ENCODE peak calls at places on chromosome 4, in four cellular contexts. One of them, this sample, is unnamed.
A peak's percentile ranks its signal among the peaks of the same experiment; 100 is the strongest.

GRCh38 chr4:146059865-146060264 is 115.7 kb upstream of the LSM6 start:
- DNase-seq in H1: no peak
- DNase-seq in HepG2: no peak
- DNase-seq in GM12878: peak; percentile 84
- DNase-seq in this sample: no peak

GRCh38 chr4:40438384-40439026 is 103.4 kb downstream of the CHRNA9 start:
- DNase-seq in GM12878: no peak
- DNase-seq in HepG2: no peak
- DNase-seq in H1: no peak
- DNase-seq in this sample: no peak

GRCh38 chr4:16550488-16550980 is 324.3 kb upstream of the TAPT1 start:
- DNase-seq in GM12878: no peak
- DNase-seq in H1: no peak
- DNase-seq in HepG2: no peak
- DNase-seq in this sample: no peak

GRCh38 chr4:45183905-45184304 is 457.5 kb upstream of the GNPDA2 start:
- DNase-seq in HepG2: no peak
- DNase-seq in H1: no peak
- DNase-seq in GM12878: no peak
- DNase-seq in this sample: no peak

GRCh38 chr4:178316211-178316610 is 874.0 kb upstream of the AGA start:
- DNase-seq in GM12878: no peak
- DNase-seq in HepG2: no peak
- DNase-seq in H1: no peak
- DNase-seq in this sample: no peak

GRCh38 chr4:180407273-180407885 is 1835.8 kb upstream of the TENM3 start:
- DNase-seq in H1: no peak
- DNase-seq in HepG2: no peak
- DNase-seq in GM12878: no peak
- DNase-seq in this sample: no peak

GRCh38 chr4:110033994-110034393 is 121.3 kb downstream of the EGF start:
- DNase-seq in H1: no peak
- DNase-seq in GM12878: peak; percentile 63
- DNase-seq in HepG2: no peak
- DNase-seq in this sample: no peak

GRCh38 chr4:173252024-173252935 is 81.9 kb downstream of the HMGB2 start:
- DNase-seq in H1: no peak
- DNase-seq in GM12878: peak; percentile 68
- DNase-seq in HepG2: peak; percentile 22
- DNase-seq in this sample: no peak

GRCh38 chr4:151153585-151153984 is 54.2 kb downstream of the RPS3A start:
- DNase-seq in H1: no peak
- DNase-seq in HepG2: no peak
- DNase-seq in GM12878: no peak
- DNase-seq in this sample: no peak

GRCh38 chr4:105895609-105896460 is 564 bp downstream of the NPNT start:
- DNase-seq in HepG2: no peak
- DNase-seq in GM12878: no peak
- DNase-seq in H1: no peak
- DNase-seq in this sample: no peak

GRCh38 chr4:175954685-175955084 is 111.0 kb upstream of the WDR17 start:
- DNase-seq in GM12878: no peak
- DNase-seq in H1: no peak
- DNase-seq in HepG2: no peak
- DNase-seq in this sample: no peak

GRCh38 chr4:183888564-183888963 is 16.5 kb upstream of the STOX2 start:
- DNase-seq in H1: no peak
- DNase-seq in HepG2: no peak
- DNase-seq in GM12878: no peak
- DNase-seq in this sample: no peak

GRCh38 chr4:174757736-174758135 is 71.3 kb downstream of the GLRA3 start:
- DNase-seq in H1: no peak
- DNase-seq in HepG2: no peak
- DNase-seq in GM12878: no peak
- DNase-seq in this sample: no peak

GRCh38 chr4:79367111-79367510 is 40.9 kb downstream of the GK2 start:
- DNase-seq in HepG2: no peak
- DNase-seq in GM12878: no peak
- DNase-seq in H1: no peak
- DNase-seq in this sample: no peak

GRCh38 chr4:176755624-176756023 is 37.1 kb downstream of the VEGFC start:
- DNase-seq in H1: no peak
- DNase-seq in GM12878: no peak
- DNase-seq in HepG2: no peak
- DNase-seq in this sample: no peak

GRCh38 chr4:42855779-42856178 is 36.7 kb upstream of the GRXCR1 start:
- DNase-seq in GM12878: no peak
- DNase-seq in HepG2: no peak
- DNase-seq in H1: no peak
- DNase-seq in this sample: no peak

GRCh38 chr4:187006189-187006618 is 282.5 kb upstream of the FAT1 start:
- DNase-seq in HepG2: no peak
- DNase-seq in H1: no peak
- DNase-seq in GM12878: no peak
- DNase-seq in this sample: no peak

GRCh38 chr4:148575577-148575976 is 133.4 kb upstream of the NR3C2 start:
- DNase-seq in GM12878: no peak
- DNase-seq in HepG2: no peak
- DNase-seq in H1: no peak
- DNase-seq in this sample: no peak

GRCh38 chr4:120874792-120875774 is 47.4 kb downstream of the PRDM5 start:
- DNase-seq in H1: no peak
- DNase-seq in HepG2: no peak
- DNase-seq in GM12878: no peak
- DNase-seq in this sample: no peak

GRCh38 chr4:73998040-73999011 is at the start of gene CXCL5:
- DNase-seq in H1: peak; percentile 67
- DNase-seq in HepG2: no peak
- DNase-seq in GM12878: no peak
- DNase-seq in this sample: no peak

GRCh38 chr4:59200992-59201391 is 1999.1 kb upstream of the ADGRL3 start:
- DNase-seq in GM12878: no peak
- DNase-seq in H1: no peak
- DNase-seq in HepG2: no peak
- DNase-seq in this sample: no peak

GRCh38 chr4:98557497-98557896 is 100.9 kb downstream of the TSPAN5 start:
- DNase-seq in HepG2: no peak
- DNase-seq in H1: no peak
- DNase-seq in GM12878: no peak
- DNase-seq in this sample: no peak

GRCh38 chr4:2842667-2843022 is 999 bp upstream of the ADD1 start:
- DNase-seq in H1: no peak
- DNase-seq in HepG2: no peak
- DNase-seq in GM12878: no peak
- DNase-seq in this sample: no peak

GRCh38 chr4:168337550-168337940 is 19.0 kb upstream of the DDX60 start:
- DNase-seq in HepG2: no peak
- DNase-seq in GM12878: no peak
- DNase-seq in H1: no peak
- DNase-seq in this sample: no peak

GRCh38 chr4:155571184-155571944 is 95.3 kb upstream of the GUCY1A1 start:
- DNase-seq in GM12878: no peak
- DNase-seq in H1: no peak
- DNase-seq in HepG2: no peak
- DNase-seq in this sample: no peak

GRCh38 chr4:107258359-107258758 is 222.2 kb upstream of the DKK2 start:
- DNase-seq in HepG2: no peak
- DNase-seq in H1: no peak
- DNase-seq in GM12878: no peak
- DNase-seq in this sample: no peak

GRCh38 chr4:113919611-113920010 is 59.8 kb downstream of the ARSJ start:
- DNase-seq in H1: no peak
- DNase-seq in HepG2: no peak
- DNase-seq in GM12878: no peak
- DNase-seq in this sample: no peak
- TF ChIP-seq SUZ12 in H1: no peak
- TF ChIP-seq SUZ12 in HepG2: no peak
- TF ChIP-seq SUZ12 in GM12878: no peak
- TF ChIP-seq SUZ12 in this sample: no peak

GRCh38 chr4:75557696-75558095 is 1.8 kb downstream of the ODAPH start:
- DNase-seq in GM12878: no peak
- DNase-seq in HepG2: no peak
- DNase-seq in H1: no peak
- DNase-seq in this sample: no peak

GRCh38 chr4:75552452-75552851 is 3.4 kb upstream of the ODAPH start:
- DNase-seq in GM12878: no peak
- DNase-seq in H1: no peak
- DNase-seq in HepG2: no peak
- DNase-seq in this sample: no peak

GRCh38 chr4:75555294-75556164 is at the start of gene ODAPH:
- DNase-seq in HepG2: no peak
- DNase-seq in H1: no peak
- DNase-seq in GM12878: peak; percentile 42
- DNase-seq in this sample: peak; percentile 36
- H3K9ac ChIP-seq in HepG2: no peak within 1 kb of the TSS
- H3K9ac ChIP-seq in H1: no peak within 1 kb of the TSS
- H3K9ac ChIP-seq in GM12878: no peak within 1 kb of the TSS
- H3K9ac ChIP-seq in this sample: no peak within 1 kb of the TSS

GRCh38 chr4:137471895-137472294 is 60.4 kb downstream of the PCDH18 start:
- DNase-seq in HepG2: no peak
- DNase-seq in H1: no peak
- DNase-seq in GM12878: no peak
- DNase-seq in this sample: no peak

GRCh38 chr4:137471461-137471860 is 60.8 kb downstream of the PCDH18 start:
- DNase-seq in HepG2: no peak
- DNase-seq in GM12878: no peak
- DNase-seq in H1: no peak
- DNase-seq in this sample: no peak

GRCh38 chr4:137470806-137471205 is 61.5 kb downstream of the PCDH18 start:
- DNase-seq in HepG2: no peak
- DNase-seq in GM12878: no peak
- DNase-seq in H1: no peak
- DNase-seq in this sample: no peak

GRCh38 chr4:137468836-137469235 is 63.5 kb downstream of the PCDH18 start:
- DNase-seq in HepG2: no peak
- DNase-seq in GM12878: no peak
- DNase-seq in H1: no peak
- DNase-seq in this sample: no peak

DNA sequence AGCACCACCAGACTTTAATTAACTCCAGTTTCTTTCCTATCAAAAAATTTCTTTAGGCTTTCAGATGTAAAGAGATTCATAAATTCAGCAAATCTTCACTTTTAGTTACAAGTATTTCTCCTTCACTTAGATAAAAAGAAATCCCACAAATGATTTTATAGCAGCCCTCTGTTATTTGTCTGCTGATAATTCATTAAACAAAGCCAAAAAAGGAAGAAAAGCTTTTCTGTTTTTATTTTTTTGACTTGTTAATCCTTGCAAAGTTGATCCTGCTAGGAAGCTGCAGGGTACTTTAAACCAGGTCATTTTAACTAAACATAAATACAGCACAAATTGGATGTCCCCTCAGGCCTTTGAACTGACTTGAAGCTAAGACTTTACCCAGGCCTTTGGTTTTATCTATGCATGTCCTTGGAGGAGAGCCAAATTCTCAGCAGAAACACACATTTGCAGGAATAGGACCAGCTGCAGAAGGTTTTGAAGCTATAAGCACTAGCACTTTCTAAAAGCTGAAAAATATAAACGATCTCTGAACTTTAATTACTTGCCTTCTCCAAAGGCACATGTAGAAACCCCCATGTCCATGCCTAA is 57.5 kb downstream of the PCDH18 start:
- DNase-seq in GM12878: no peak
- DNase-seq in HepG2: no peak
- DNase-seq in H1: no peak
- DNase-seq in this sample: no peak
- TF ChIP-seq SUZ12 in GM12878: no peak
- TF ChIP-seq SUZ12 in HepG2: no peak
- TF ChIP-seq SUZ12 in H1: no peak
- TF ChIP-seq SUZ12 in this sample: no peak

GRCh38 chr4:48571471-48571870 is 81.4 kb downstream of the ZAR1 start:
- DNase-seq in GM12878: no peak
- DNase-seq in HepG2: no peak
- DNase-seq in H1: no peak
- DNase-seq in this sample: no peak
- H3K9ac ChIP-seq in GM12878: no peak overlapping the region
- H3K9ac ChIP-seq in HepG2: no peak overlapping the region
- H3K9ac ChIP-seq in H1: no peak overlapping the region
- H3K9ac ChIP-seq in this sample: no peak overlapping the region

GRCh38 chr4:48138936-48139335 is 4.9 kb upstream of the TXK start:
- DNase-seq in GM12878: peak; percentile 53
- DNase-seq in HepG2: no peak
- DNase-seq in H1: no peak
- DNase-seq in this sample: no peak
- TF ChIP-seq SUZ12 in GM12878: no peak
- TF ChIP-seq SUZ12 in HepG2: no peak
- TF ChIP-seq SUZ12 in H1: no peak
- TF ChIP-seq SUZ12 in this sample: no peak

DNA sequence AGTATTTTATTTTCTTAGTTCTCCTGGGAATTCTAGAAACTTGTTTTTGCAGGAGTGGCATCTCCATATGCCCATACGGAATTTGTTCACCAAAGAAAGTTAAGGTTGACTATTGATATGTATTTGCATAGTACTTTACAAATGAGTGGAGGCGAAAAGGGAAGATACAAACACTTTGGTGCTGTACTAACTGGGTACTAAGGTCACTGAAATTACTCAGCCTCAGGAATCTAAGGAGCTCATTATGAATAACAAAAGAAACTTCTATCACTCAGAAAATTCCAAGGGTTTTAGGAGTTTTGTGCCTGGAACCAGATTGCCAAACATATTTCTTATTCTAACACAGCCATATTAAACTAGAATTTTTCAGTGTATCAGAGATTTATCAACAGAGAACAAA is 27.4 kb upstream of the TMPRSS11B start:
- DNase-seq in H1: no peak
- DNase-seq in GM12878: no peak
- DNase-seq in HepG2: no peak
- DNase-seq in this sample: peak; percentile 56
- H3K9ac ChIP-seq in H1: no peak overlapping the region
- H3K9ac ChIP-seq in GM12878: no peak overlapping the region
- H3K9ac ChIP-seq in HepG2: no peak overlapping the region
- H3K9ac ChIP-seq in this sample: no peak overlapping the region

DNA sequence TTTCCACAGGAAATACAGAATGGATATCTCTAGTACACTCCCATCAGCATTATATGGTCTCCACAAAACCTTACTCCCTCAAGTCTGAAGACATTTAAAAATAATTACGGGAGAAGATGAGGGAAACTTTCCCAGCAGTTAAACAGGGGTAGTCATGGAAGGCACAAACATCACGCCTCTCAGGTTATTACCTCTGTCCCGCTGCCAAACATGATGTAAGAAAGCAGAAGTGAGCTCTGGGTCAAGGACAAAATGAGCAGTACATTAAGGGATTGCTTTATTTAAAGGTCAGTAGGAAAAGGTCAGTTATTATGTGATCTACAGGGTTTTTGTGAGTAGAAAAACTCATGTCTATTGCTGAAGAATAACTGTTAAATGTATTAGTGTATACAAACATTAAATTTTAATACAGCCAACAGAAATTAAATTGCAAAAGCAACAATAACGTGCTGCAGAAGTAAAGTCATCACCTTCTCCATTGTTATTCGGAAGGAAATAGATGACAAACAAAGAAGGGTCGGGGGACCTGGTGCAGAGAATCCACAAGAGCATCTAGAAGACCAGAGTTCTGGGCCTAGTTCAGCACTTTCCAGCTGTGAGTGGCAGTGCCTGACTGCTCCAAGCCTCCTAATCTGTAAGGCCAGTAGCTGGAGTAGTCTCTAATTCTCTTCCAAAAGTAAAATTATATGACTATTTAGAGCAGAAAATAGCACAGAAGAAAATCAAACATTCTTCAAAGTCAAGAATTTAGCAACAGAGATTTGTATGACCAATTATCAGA is 171.2 kb downstream of the PPP3CA start:
- DNase-seq in GM12878: no peak
- DNase-seq in HepG2: peak; percentile 55
- DNase-seq in H1: no peak
- DNase-seq in this sample: no peak
- TF ChIP-seq SUZ12 in GM12878: no peak
- TF ChIP-seq SUZ12 in HepG2: no peak
- TF ChIP-seq SUZ12 in H1: no peak
- TF ChIP-seq SUZ12 in this sample: no peak